ENCODE peak calls at places on chromosomes 6 and 20, in five cellular contexts. J is HEK293T, C is psoas muscle, B is NCI-H774, G is A549. Q is an unnamed sample.

GRCh38 chr6:45727228-45727627 is 288.4 kb downstream of the CLIC5 start:
- DNase-seq in J (no peak), C (no peak), B (no peak), G (no peak), Q (no peak)

GRCh38 chr20:41356951-41357350 is 9.7 kb downstream of the EMILIN3 start:
- DNase-seq in J (no peak), C (no peak), B (no peak), G (no peak), Q (no peak)

GRCh38 chr6:162829013-162829742 is 101.4 kb downstream of the PACRG start:
- DNase-seq in J (no peak), C (no peak), B (no peak), G (no peak), Q (no peak)

GRCh38 chr20:20992274-20992673 is 113.9 kb downstream of the LINC00237 start:
- DNase-seq in J (no peak), C (no peak), B (no peak), G (no peak), Q (no peak)

GRCh38 chr6:147063469-147064031 is 140.7 kb upstream of the STXBP5 start:
- DNase-seq in J (no peak), C (no peak), B (no peak), G (no peak), Q (peak)

GRCh38 chr6:10415593-10416480 is 963 bp upstream of the TFAP2A start:
- DNase-seq in J (no peak), C (no peak), B (no peak), G (no peak), Q (peak)

GRCh38 chr20:59771506-59772372 is 161.7 kb downstream of the SYCP2 start:
- DNase-seq in J (no peak), C (no peak), B (no peak), G (no peak), Q (no peak)

GRCh38 chr6:129936329-129937165 is 75.4 kb upstream of the TMEM244 start:
- DNase-seq in J (peak), C (no peak), B (peak), G (peak), Q (peak)

GRCh38 chr6:169424149-169424804 is 170.6 kb upstream of the THBS2 start:
- DNase-seq in J (no peak), C (no peak), B (no peak), G (no peak), Q (no peak)

GRCh38 chr6:4924872-4925271 is 79.0 kb downstream of the RPP40 start:
- DNase-seq in J (no peak), C (no peak), B (no peak), G (no peak), Q (no peak)

GRCh38 chr20:49543071-49543857 is 24.7 kb downstream of the PTGIS start:
- DNase-seq in J (no peak), C (no peak), B (no peak), G (no peak), Q (no peak)

GRCh38 chr6:169372616-169373015 is 119.0 kb upstream of the THBS2 start:
- DNase-seq in J (no peak), C (no peak), B (no peak), G (no peak), Q (no peak)

GRCh38 chr6:21595265-21595950 is 1.9 kb downstream of the SOX4 start:
- DNase-seq in J (peak), C (peak), B (peak), G (no peak), Q (peak)

GRCh38 chr6:137811121-137811911 is 55.7 kb upstream of the TNFAIP3 start:
- DNase-seq in J (peak), C (peak), B (peak), G (peak), Q (peak)

GRCh38 chr20:58553841-58554240 is 38.6 kb upstream of the APCDD1L start:
- DNase-seq in J (no peak), C (peak), B (no peak), G (no peak), Q (no peak)

GRCh38 chr6:8435845-8436168 is 462 bp upstream of the SLC35B3 start:
- DNase-seq in J (no peak), C (no peak), B (no peak), G (peak), Q (no peak)

GRCh38 chr6:166411721-166412151 is 29.0 kb upstream of the MPC1 start:
- DNase-seq in J (no peak), C (no peak), B (no peak), G (no peak), Q (peak)

GRCh38 chr6:113858067-113858604 is 991 bp downstream of the MARCKS start:
- DNase-seq in J (peak), C (peak), B (peak), G (peak), Q (no peak)

GRCh38 chr20:53840462-53841000 is 229.9 kb downstream of the BCAS1 start:
- DNase-seq in J (no peak), C (no peak), B (no peak), G (no peak), Q (no peak)

GRCh38 chr6:54291146-54291545 is 17.1 kb upstream of the TINAG start:
- DNase-seq in J (no peak), C (no peak), B (no peak), G (no peak), Q (no peak)

GRCh38 chr6:3294921-3295871 is 36.4 kb downstream of the PSMG4 start:
- DNase-seq in J (no peak), C (peak), B (no peak), G (no peak), Q (peak)

GRCh38 chr20:63062188-63063140 is 55.7 kb upstream of the BHLHE23 start:
- DNase-seq in J (no peak), C (no peak), B (no peak), G (no peak), Q (no peak)

GRCh38 chr20:13220857-13221297 is at the start of gene ISM1:
- DNase-seq in J (peak), C (peak), B (peak), G (peak), Q (no peak)

GRCh38 chr6:129345890-129346289 is 364.1 kb downstream of the ARHGAP18 start:
- DNase-seq in J (no peak), C (no peak), B (no peak), G (no peak), Q (no peak)

GRCh38 chr20:10629946-10630345 is 43.9 kb downstream of the JAG1 start:
- DNase-seq in J (no peak), C (no peak), B (no peak), G (no peak), Q (no peak)

GRCh38 chr6:45981046-45981445 is 34.6 kb downstream of the CLIC5 start:
- DNase-seq in J (no peak), C (no peak), B (no peak), G (no peak), Q (no peak)

GRCh38 chr20:19757973-19758887 is at the start of gene RIN2:
- DNase-seq in J (peak), C (peak), B (peak), G (peak), Q (peak)

GRCh38 chr20:31517373-31517772 is 3.1 kb downstream of the HM13 start:
- DNase-seq in J (peak), C (peak), B (no peak), G (peak), Q (peak)

GRCh38 chr6:143176090-143177021 is 115.7 kb downstream of the AIG1 start:
- DNase-seq in J (no peak), C (no peak), B (no peak), G (no peak), Q (no peak)

GRCh38 chr20:63919130-63919529 is 24.2 kb downstream of the DNAJC5 start:
- DNase-seq in J (no peak), C (no peak), B (no peak), G (no peak), Q (no peak)

GRCh38 chr6:142861711-142862110 is 83.3 kb downstream of the HIVEP2 start:
- DNase-seq in J (no peak), C (no peak), B (no peak), G (no peak), Q (no peak)

GRCh38 chr20:31695849-31696804 is 26.5 kb downstream of the BCL2L1 start:
- DNase-seq in J (no peak), C (peak), B (no peak), G (peak), Q (peak)

GRCh38 chr6:146357578-146358340 is 185.9 kb upstream of the RAB32 start:
- DNase-seq in J (no peak), C (no peak), B (no peak), G (peak), Q (no peak)